ENCODE peak calls at places on chromosomes 5 and 9, in five cellular contexts. O, R, H, K and N are unnamed samples.

GRCh38 chr9:14098102-14098501 is 215.8 kb downstream of the NFIB start:
- DNase-seq in O (no peak), R (no peak), H (no peak), K (no peak), N (no peak)

GRCh38 chr9:127694890-127695735 is 11.7 kb upstream of the CFAP157 start:
- DNase-seq in O (no peak), R (no peak), H (no peak), K (no peak), N (no peak)

GRCh38 chr9:130500340-130500771 is 55.6 kb downstream of the ASS1 start:
- DNase-seq in O (no peak), R (no peak), H (no peak), K (peak; percentile 56), N (no peak)

GRCh38 chr5:14410942-14411258 is 170.7 kb upstream of the OTULINL start:
- DNase-seq in O (no peak), R (no peak), H (no peak), K (no peak), N (no peak)

GRCh38 chr5:74233571-74233970 is 407.0 kb downstream of the ENC1 start:
- DNase-seq in O (peak; percentile 86), R (no peak), H (no peak), K (no peak), N (no peak)

GRCh38 chr5:1304059-1304458 is 9.2 kb upstream of the TERT start:
- DNase-seq in O (no peak), R (no peak), H (no peak), K (no peak), N (no peak)

GRCh38 chr9:127491516-127491915 is 40.2 kb downstream of the LRSAM1 start:
- DNase-seq in O (no peak), R (no peak), H (no peak), K (no peak), N (no peak)

GRCh38 chr9:5043381-5043780 is 58.3 kb downstream of the JAK2 start:
- DNase-seq in O (no peak), R (no peak), H (no peak), K (no peak), N (no peak)

GRCh38 chr5:39943811-39944210 is 519.0 kb upstream of the DAB2 start:
- DNase-seq in O (no peak), R (no peak), H (no peak), K (no peak), N (no peak)

GRCh38 chr5:73030531-73030930 is 74.7 kb downstream of the FCHO2 start:
- DNase-seq in O (peak; percentile 46), R (no peak), H (no peak), K (no peak), N (no peak)

GRCh38 chr9:126198854-126199253 is 127.8 kb upstream of the MVB12B start:
- DNase-seq in O (no peak), R (no peak), H (no peak), K (no peak), N (no peak)

GRCh38 chr5:5523066-5523505 is 100.6 kb downstream of the ICE1 start:
- DNase-seq in O (no peak), R (peak; percentile 24), H (no peak), K (no peak), N (no peak)

GRCh38 chr9:35010351-35010958 is 20.9 kb downstream of the DNAJB5 start:
- DNase-seq in O (no peak), R (no peak), H (no peak), K (no peak), N (no peak)
- H3K36me3 ChIP-seq in O (no peaks in the 10 kb centered on the region), R (no peaks in the 10 kb centered on the region), H (peaks cover 4% of the 10 kb centered on the region), K (no peaks in the 10 kb centered on the region), N (peaks cover 3% of the 10 kb centered on the region)

GRCh38 chr5:150734579-150735384 is 24.0 kb downstream of the DCTN4 start:
- DNase-seq in O (no peak), R (no peak), H (peak; percentile 71), K (peak; percentile 36), N (no peak)

GRCh38 chr5:150729859-150730258 is 29.0 kb downstream of the DCTN4 start:
- DNase-seq in O (no peak), R (no peak), H (no peak), K (no peak), N (no peak)

GRCh38 chr5:150731669-150732068 is 27.1 kb downstream of the DCTN4 start:
- DNase-seq in O (no peak), R (no peak), H (peak; percentile 42), K (no peak), N (no peak)
- H3K36me3 ChIP-seq in O (peaks cover 38% of the 10 kb centered on the region), R (peaks cover 65% of the 10 kb centered on the region), H (peaks cover 31% of the 10 kb centered on the region), K (peaks cover 11% of the 10 kb centered on the region), N (peaks cover 2% of the 10 kb centered on the region)

DNA sequence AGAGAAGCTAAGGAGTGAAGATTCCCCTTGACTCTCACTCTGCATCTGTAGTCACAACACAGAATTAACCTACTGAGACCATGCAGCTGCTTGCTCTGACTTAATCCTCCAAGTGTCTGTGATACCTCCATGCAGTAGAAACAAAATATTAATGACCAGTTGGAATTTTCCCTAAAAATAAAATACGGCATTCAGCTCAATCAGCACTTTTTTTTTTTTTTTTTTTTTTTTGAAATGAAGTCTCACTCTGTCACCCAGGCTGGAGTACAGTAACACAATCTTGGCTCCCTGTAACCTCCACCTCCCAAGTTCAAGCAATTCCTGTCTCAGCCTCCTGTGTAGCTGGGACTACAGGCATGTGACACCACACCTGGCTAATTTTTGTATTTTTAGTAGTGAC is 48.4 kb downstream of the WDR41 start:
- DNase-seq in O (no peak), R (no peak), H (no peak), K (no peak), N (no peak)
- H3K36me3 ChIP-seq in O (peaks cover 10% of the 10 kb centered on the region), R (peaks cover 3% of the 10 kb centered on the region), H (peaks cover 8% of the 10 kb centered on the region), K (no peaks in the 10 kb centered on the region), N (peaks cover 2% of the 10 kb centered on the region)

DNA sequence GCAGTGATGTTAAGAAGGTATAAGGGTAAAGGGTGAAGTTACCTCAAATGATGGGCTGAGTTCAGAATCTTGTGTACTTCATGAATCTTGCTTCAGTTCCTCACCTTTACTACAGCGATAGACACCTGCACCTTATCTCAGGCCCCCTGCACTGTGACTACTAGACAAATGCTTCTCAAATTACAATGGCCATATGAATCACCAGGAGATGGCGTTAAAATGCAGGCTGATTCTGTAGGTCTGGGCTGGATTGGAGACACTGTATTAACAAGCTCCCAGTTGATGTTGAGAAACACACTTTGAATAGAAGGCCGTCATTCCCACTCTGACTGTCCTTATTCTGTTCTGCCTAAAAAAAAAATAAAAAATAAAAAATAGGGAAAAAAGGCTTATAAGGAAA is 29.8 kb downstream of the TARS1 start:
- DNase-seq in O (peak; percentile 31), R (peak; percentile 16), H (peak; percentile 39), K (no peak), N (no peak)
- H3K36me3 ChIP-seq in O (peaks cover 36% of the 10 kb centered on the region), R (peaks cover 57% of the 10 kb centered on the region), H (peaks cover 16% of the 10 kb centered on the region), K (peaks cover 9% of the 10 kb centered on the region), N (peaks cover 8% of the 10 kb centered on the region)

GRCh38 chr9:111919875-111920274 is 23.3 kb downstream of the UGCG start:
- DNase-seq in O (no peak), R (no peak), H (no peak), K (no peak), N (no peak)
- H3K36me3 ChIP-seq in O (peaks cover 34% of the 10 kb centered on the region), R (peaks cover 9% of the 10 kb centered on the region), H (no peaks in the 10 kb centered on the region), K (peaks cover 8% of the 10 kb centered on the region), N (no peaks in the 10 kb centered on the region)

GRCh38 chr5:131389096-131389868 is 125.4 kb downstream of the CDC42SE2 start:
- DNase-seq in O (no peak), R (no peak), H (no peak), K (no peak), N (no peak)

GRCh38 chr5:131387236-131387635 is 123.4 kb downstream of the CDC42SE2 start:
- DNase-seq in O (no peak), R (no peak), H (no peak), K (no peak), N (no peak)

GRCh38 chr5:131392461-131393095 is 128.7 kb downstream of the CDC42SE2 start:
- DNase-seq in O (no peak), R (no peak), H (no peak), K (no peak), N (no peak)

GRCh38 chr5:131386779-131387178 is 122.9 kb downstream of the CDC42SE2 start:
- DNase-seq in O (no peak), R (peak; percentile 82), H (no peak), K (no peak), N (no peak)

GRCh38 chr5:131389869-131390265 is 126.0 kb downstream of the CDC42SE2 start:
- DNase-seq in O (no peak), R (no peak), H (no peak), K (no peak), N (no peak)
- H3K36me3 ChIP-seq in O (peaks cover 24% of the 10 kb centered on the region), R (peaks cover 38% of the 10 kb centered on the region), H (peaks cover 3% of the 10 kb centered on the region), K (no peaks in the 10 kb centered on the region), N (peaks cover 2% of the 10 kb centered on the region)

DNA sequence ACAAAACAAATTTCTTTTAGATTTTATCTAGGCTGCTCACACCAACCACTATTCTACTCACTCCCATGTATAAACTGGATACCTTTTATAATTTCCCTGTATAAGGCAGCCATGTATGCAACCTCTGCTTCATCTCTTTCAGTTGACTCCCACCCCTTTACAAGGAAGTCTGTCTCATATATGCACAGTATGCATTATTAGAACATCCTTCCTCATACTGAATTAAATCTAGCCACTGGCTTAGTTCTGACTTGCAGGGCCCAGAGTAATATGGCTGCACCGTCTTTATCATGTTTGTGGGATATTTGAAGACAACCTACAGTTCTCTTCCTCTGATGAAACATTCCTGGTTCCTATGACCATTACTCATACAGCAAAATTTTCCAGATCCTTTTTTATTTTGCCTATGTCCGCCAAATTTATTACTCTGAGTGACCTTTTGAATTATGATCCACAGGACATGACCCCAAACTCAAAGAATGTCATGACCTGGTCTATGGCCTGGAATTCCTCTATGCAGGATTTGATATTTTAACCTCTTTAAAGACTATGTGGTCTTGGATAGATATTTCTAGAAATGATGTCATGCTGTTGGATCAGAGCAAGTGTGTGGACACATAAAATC is 76.6 kb upstream of the ITGA1 start:
- DNase-seq in O (no peak), R (no peak), H (no peak), K (no peak), N (no peak)
- H3K36me3 ChIP-seq in O (no peaks in the 10 kb centered on the region), R (no peaks in the 10 kb centered on the region), H (no peaks in the 10 kb centered on the region), K (no peaks in the 10 kb centered on the region), N (no peaks in the 10 kb centered on the region)

GRCh38 chr9:137270929-137271695 is 6.4 kb upstream of the TOR4A start:
- DNase-seq in O (no peak), R (no peak), H (no peak), K (no peak), N (peak; percentile 76)
- H3K36me3 ChIP-seq in O (peaks cover 10% of the 10 kb centered on the region), R (peaks cover 34% of the 10 kb centered on the region), H (peaks cover 3% of the 10 kb centered on the region), K (peaks cover 3% of the 10 kb centered on the region), N (no peaks in the 10 kb centered on the region)